ENCODE peak calls at places on chromosomes 2 and 18, in six cellular contexts. B, L, U, R, W and I are unnamed samples.

GRCh38 chr2:241215421-241215820 is 26.9 kb downstream of the ANO7 start:
- ATAC-seq in R (no peak), W (no peak), L (no peak), U (no peak), B (no peak), I (no peak)

GRCh38 chr2:47501374-47502200 is 98.6 kb downstream of the MSH2 start:
- ATAC-seq in W (no peak), L (no peak), R (no peak), U (no peak), B (no peak), I (no peak)

GRCh38 chr2:155904720-155905119 is 427.8 kb downstream of the NR4A2 start:
- ATAC-seq in W (no peak), B (no peak), L (no peak), R (no peak), U (no peak), I (no peak)

GRCh38 chr2:127753374-127753773 is 52.1 kb downstream of the SFT2D3 start:
- ATAC-seq in U (no peak), B (no peak), L (no peak), W (no peak), R (no peak), I (no peak)

GRCh38 chr2:203569677-203570316 is 34.7 kb upstream of the RAPH1 start:
- ATAC-seq in U (no peak), W (no peak), B (no peak), L (no peak), R (no peak), I (no peak)

GRCh38 chr2:124080281-124081153 is 55.4 kb downstream of the CNTNAP5 start:
- ATAC-seq in U (no peak), B (no peak), L (no peak), R (no peak), W (no peak), I (no peak)

GRCh38 chr2:203758841-203759691 is 52.6 kb downstream of the CD28 start:
- ATAC-seq in U (no peak), L (no peak), R (no peak), B (peak), W (peak), I (no peak)

GRCh38 chr2:16496426-16497388 is 168.9 kb downstream of the CYRIA start:
- ATAC-seq in L (peak), B (no peak), R (no peak), U (no peak), W (no peak), I (no peak)

GRCh38 chr2:46669996-46670793 is 190.8 kb downstream of the TMEM247 start:
- ATAC-seq in B (no peak), R (no peak), L (no peak), U (no peak), W (peak), I (no peak)

GRCh38 chr2:18422416-18423165 is 137.9 kb downstream of the RDH14 start:
- ATAC-seq in W (no peak), L (no peak), R (no peak), B (no peak), U (no peak), I (no peak)

GRCh38 chr2:1971124-1971523 is 226.8 kb upstream of the PXDN start:
- ATAC-seq in U (no peak), L (no peak), B (no peak), W (no peak), R (no peak), I (no peak)

GRCh38 chr2:174593574-174594203 is 3.9 kb downstream of the WIPF1 start:
- ATAC-seq in U (no peak), L (peak), B (peak), W (no peak), R (no peak), I (peak)

GRCh38 chr2:150909613-150910012 is 352.1 kb downstream of the RBM43 start:
- ATAC-seq in R (no peak), B (no peak), U (peak), L (no peak), W (peak), I (no peak)

GRCh38 chr2:119488245-119489182 is 35.8 kb downstream of the SCTR start:
- ATAC-seq in B (no peak), W (peak), R (no peak), U (peak), L (peak), I (no peak)

GRCh38 chr2:118475622-118476021 is 371.8 kb downstream of the EN1 start:
- ATAC-seq in W (no peak), U (no peak), R (no peak), L (no peak), B (no peak), I (no peak)

GRCh38 chr2:79026061-79026460 is 559 bp downstream of the REG3G start:
- ATAC-seq in U (no peak), R (no peak), W (no peak), L (peak), B (no peak), I (no peak)

GRCh38 chr2:241200822-241201395 is 12.4 kb downstream of the ANO7 start:
- ATAC-seq in R (no peak), U (no peak), W (no peak), B (no peak), L (no peak), I (no peak)

GRCh38 chr18:10787293-10787901 is 261.6 kb downstream of the NAPG start:
- ATAC-seq in U (peak), B (no peak), L (peak), W (peak), R (no peak), I (no peak)

GRCh38 chr2:185316383-185316782 is 422.2 kb upstream of the FSIP2 start:
- ATAC-seq in L (no peak), R (no peak), W (no peak), B (no peak), U (no peak), I (no peak)

GRCh38 chr2:15780912-15781574 is 159.3 kb upstream of the MYCN start:
- ATAC-seq in L (no peak), B (no peak), W (peak), U (peak), R (no peak), I (no peak)

GRCh38 chr2:109470121-109470921 is 143.4 kb downstream of the SEPTIN10 start:
- ATAC-seq in W (peak), B (peak), L (no peak), R (no peak), U (no peak), I (no peak)

GRCh38 chr18:23977709-23978483 is 36.7 kb upstream of the TTC39C start:
- ATAC-seq in L (no peak), U (no peak), W (no peak), B (peak), R (no peak), I (no peak)

GRCh38 chr2:120289221-120289906 is 36.7 kb downstream of the RALB start:
- ATAC-seq in B (no peak), U (peak), L (no peak), R (no peak), W (peak), I (no peak)

GRCh38 chr2:98507461-98507860 is 62.8 kb downstream of the INPP4A start:
- ATAC-seq in U (peak), W (no peak), B (no peak), R (no peak), L (no peak), I (no peak)

GRCh38 chr2:96647681-96648080 is 5.1 kb downstream of the FER1L5 start:
- ATAC-seq in R (no peak), L (no peak), W (no peak), B (no peak), U (no peak), I (no peak)

GRCh38 chr2:48328159-48328816 is 201.7 kb upstream of the STON1 start:
- ATAC-seq in W (peak), B (no peak), L (no peak), U (no peak), R (no peak), I (no peak)

GRCh38 chr2:28355521-28356094 is 37.0 kb upstream of the FOSL2 start:
- ATAC-seq in R (peak), B (peak), W (peak), L (peak), U (no peak), I (peak)

GRCh38 chr2:170745263-170745662 is 24.9 kb upstream of the ERICH2 start:
- ATAC-seq in R (no peak), U (no peak), L (no peak), B (no peak), W (no peak), I (no peak)

GRCh38 chr18:67425724-67426123 is 90.8 kb downstream of the DSEL start:
- ATAC-seq in W (peak), U (no peak), R (no peak), L (no peak), B (no peak), I (no peak)

GRCh38 chr2:173657996-173658717 is 303.5 kb downstream of the CDCA7 start:
- ATAC-seq in L (peak), B (peak), U (no peak), R (no peak), W (peak), I (no peak)

GRCh38 chr2:202690321-202690900 is 55.6 kb downstream of the FAM117B start:
- ATAC-seq in L (no peak), B (peak), U (peak), W (peak), R (no peak), I (no peak)

GRCh38 chr2:207279520-207279919 is 113.8 kb upstream of the KLF7 start:
- ATAC-seq in U (no peak), R (no peak), B (no peak), W (no peak), L (no peak), I (no peak)

GRCh38 chr2:38152093-38152492 is 76.1 kb upstream of the CYP1B1 start:
- ATAC-seq in W (no peak), U (no peak), B (no peak), R (no peak), L (no peak), I (no peak)

DNA sequence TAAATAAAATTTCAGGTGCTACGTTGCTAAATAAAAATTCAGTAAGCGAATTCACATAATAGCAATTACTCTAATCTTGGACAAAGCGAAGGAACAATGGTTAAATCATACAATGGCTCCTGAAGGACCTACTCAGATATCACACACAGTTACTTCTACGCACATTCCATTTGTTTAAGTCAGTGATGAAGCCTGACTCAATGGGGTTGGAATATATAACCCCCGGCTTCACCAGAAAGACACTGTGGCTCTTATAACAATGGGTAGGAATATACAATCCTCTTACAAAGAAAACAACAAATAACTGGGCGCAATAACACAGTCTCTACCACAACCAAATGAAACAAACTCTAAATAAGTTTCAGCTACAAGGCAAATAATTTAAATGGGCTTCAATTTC is 349.5 kb downstream of the IRS1 start:
- ATAC-seq in U (no peak), L (no peak), R (no peak), B (no peak), W (no peak), I (no peak)
- H3K27ac ChIP-seq in U (no peak), L (no peak), R (no peak), B (no peak), W (no peak), I (no peak)

GRCh38 chr18:490624-491023 is 9.9 kb downstream of the COLEC12 start:
- ATAC-seq in W (no peak), U (no peak), B (no peak), L (no peak), R (no peak), I (no peak)
- H3K27ac ChIP-seq in W (no peak), U (no peak), B (no peak), L (no peak), R (no peak), I (peak)

GRCh38 chr2:113144259-113144658 is 16.9 kb downstream of the IL1RN start:
- ATAC-seq in B (no peak), R (no peak), L (no peak), U (no peak), W (no peak), I (no peak)
- H3K27ac ChIP-seq in B (no peak), R (no peak), L (no peak), U (no peak), W (no peak), I (no peak)

DNA sequence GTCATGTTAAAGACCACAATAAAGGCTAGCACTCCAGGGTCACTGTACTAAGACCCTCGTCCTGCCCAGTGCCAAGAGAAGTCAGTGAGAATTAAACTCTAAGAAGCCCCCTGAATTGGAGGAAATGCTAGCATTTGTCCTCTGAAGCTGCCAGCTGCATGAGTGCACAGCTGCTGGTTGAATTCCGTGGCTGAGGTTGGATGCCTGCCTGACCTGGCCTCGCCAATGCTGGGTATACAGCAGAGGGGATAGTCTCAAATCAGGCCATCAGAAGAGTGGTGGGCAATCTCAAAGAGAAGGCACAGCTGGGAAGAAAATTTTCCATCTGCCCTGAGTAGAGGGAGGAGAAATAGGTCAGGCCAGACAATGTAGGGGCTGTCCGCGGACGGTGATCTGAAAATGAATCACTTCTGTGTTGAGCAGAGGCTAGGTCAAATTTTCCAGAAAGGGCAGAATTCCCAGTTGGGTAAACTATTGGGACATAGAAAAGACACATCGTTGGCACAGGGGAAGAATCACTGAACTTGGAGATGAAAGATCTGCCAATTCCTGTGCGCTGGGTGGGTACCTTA is 110.5 kb upstream of the AGAP1 start:
- ATAC-seq in U (no peak), B (no peak), R (no peak), L (no peak), W (no peak), I (no peak)
- H3K27ac ChIP-seq in U (no peak), B (no peak), R (no peak), L (no peak), W (no peak), I (no peak)

GRCh38 chr2:29455202-29455885 is 340.1 kb downstream of the CLIP4 start:
- ATAC-seq in R (no peak), U (no peak), B (no peak), W (no peak), L (peak), I (no peak)
- H3K27ac ChIP-seq in R (no peak), U (no peak), B (no peak), W (no peak), L (no peak), I (no peak)

GRCh38 chr2:10654069-10654468 is 35.7 kb downstream of the NOL10 start:
- ATAC-seq in U (no peak), B (no peak), W (no peak), L (peak), R (no peak), I (no peak)

GRCh38 chr2:10658041-10658913 is 31.5 kb downstream of the NOL10 start:
- ATAC-seq in W (peak), L (no peak), R (no peak), B (no peak), U (no peak), I (no peak)

GRCh38 chr2:10658914-10659257 is 30.9 kb downstream of the NOL10 start:
- ATAC-seq in L (no peak), R (no peak), U (no peak), B (no peak), W (no peak), I (no peak)

GRCh38 chr2:10655841-10656225 is 33.9 kb downstream of the NOL10 start:
- ATAC-seq in W (no peak), R (no peak), B (no peak), U (no peak), L (no peak), I (no peak)

GRCh38 chr2:10655074-10655840 is 34.5 kb downstream of the NOL10 start:
- ATAC-seq in B (no peak), U (no peak), R (no peak), L (no peak), W (no peak), I (no peak)
- H3K27ac ChIP-seq in B (no peak), U (no peak), R (no peak), L (no peak), W (no peak), I (no peak)

DNA sequence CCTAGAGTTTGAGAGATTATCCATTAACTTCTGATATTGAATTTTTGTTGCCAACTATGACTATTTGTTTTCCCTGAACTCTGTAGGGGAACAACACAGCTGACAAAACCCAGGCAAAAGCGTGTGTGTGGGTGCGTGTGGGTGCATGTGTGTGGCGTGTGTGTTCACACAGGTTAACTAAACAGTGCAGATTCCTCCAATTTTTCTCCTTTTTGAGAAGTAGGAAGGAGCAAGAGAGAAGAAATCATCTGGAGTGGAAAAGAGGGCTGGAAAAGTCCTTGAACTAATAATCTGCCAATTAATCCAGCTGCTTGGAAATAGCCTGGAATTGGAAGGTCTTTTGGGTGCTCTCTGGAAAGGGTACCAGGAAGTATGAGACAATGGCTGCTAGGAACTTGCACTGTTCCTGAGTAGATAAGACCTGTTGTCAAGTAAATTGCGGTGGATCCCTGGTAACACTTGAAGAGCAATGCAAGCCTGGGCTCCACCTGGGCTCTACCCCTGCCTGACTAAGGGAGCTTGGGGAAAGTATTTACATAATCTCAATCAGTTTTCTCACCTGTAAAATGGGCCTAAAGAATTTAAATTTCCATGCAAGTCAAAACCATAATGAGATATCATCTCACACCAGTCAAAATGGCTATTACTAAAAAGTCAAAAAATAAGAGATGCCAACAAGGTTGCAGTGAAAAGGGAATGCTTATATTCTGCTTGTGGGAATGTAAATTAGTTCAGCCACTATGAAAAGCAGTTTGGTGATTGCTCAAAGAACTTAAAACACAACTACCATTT is 40.5 kb upstream of the IL1R1 start:
- ATAC-seq in W (no peak), R (peak), L (peak), U (no peak), B (peak), I (no peak)
- H3K27ac ChIP-seq in W (peak), R (no peak), L (peak), U (no peak), B (no peak), I (no peak)

DNA sequence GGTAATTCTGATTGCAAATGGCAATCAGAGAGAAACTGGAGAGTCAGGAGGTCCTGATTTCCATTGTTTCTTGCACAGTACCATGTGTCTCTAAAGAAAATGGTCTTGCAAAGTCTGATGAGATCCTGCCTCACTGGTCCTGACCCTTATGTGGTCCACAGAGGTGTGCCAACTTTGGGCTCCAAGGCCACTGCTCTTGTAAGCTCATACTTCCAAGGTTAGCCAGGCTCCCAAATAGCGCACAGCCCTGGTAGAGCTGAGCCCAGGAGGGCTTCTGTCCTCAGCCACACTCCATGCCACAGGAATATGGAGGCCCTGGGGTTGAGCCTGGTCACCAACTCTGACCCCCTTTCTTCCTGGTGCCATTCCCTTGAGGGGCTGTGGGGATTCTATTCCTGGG is 80.7 kb downstream of the SDC1 start:
- ATAC-seq in R (no peak), B (no peak), U (no peak), W (no peak), L (no peak), I (no peak)
- H3K27ac ChIP-seq in R (no peak), B (no peak), U (no peak), W (no peak), L (no peak), I (no peak)